ENCODE peak calls at places on chromosomes 7 and 10, in four cellular contexts. B is WTC11, G is K562, W is HepG2. O is an unnamed sample.

GRCh38 chr10:32687116-32687515 is 241.2 kb downstream of the CCDC7 start:
- DNase-seq in B (no peak), G (no peak), W (no peak), O (no peak)

GRCh38 chr7:45573636-45574470 is at the start of gene ADCY1:
- DNase-seq in B (peak; percentile 53), G (peak; percentile 85), W (no peak), O (peak; percentile 78)

GRCh38 chr7:13551503-13551902 is 438.0 kb downstream of the ETV1 start:
- DNase-seq in B (no peak), G (no peak), W (no peak), O (no peak)

GRCh38 chr10:51462076-51462779 is 237.2 kb downstream of the CSTF2T start:
- DNase-seq in B (no peak), G (no peak), W (no peak), O (no peak)

GRCh38 chr7:151645311-151645710 is 125.6 kb upstream of the RHEB start:
- DNase-seq in B (no peak), G (no peak), W (no peak), O (no peak)

GRCh38 chr7:107528461-107528860 is 35.3 kb downstream of the COG5 start:
- DNase-seq in B (no peak), G (no peak), W (peak; percentile 20), O (no peak)

GRCh38 chr7:3134715-3135114 is 91.0 kb upstream of the CARD11 start:
- DNase-seq in B (no peak), G (no peak), W (no peak), O (no peak)

GRCh38 chr7:14754631-14755030 is 147.9 kb downstream of the DGKB start:
- DNase-seq in B (no peak), G (no peak), W (no peak), O (no peak)

GRCh38 chr7:84837405-84837804 is 349.5 kb downstream of the SEMA3D start:
- DNase-seq in B (no peak), G (no peak), W (no peak), O (no peak)

GRCh38 chr7:92766461-92767003 is 69.8 kb downstream of the CDK6 start:
- DNase-seq in B (no peak), G (no peak), W (peak; percentile 53), O (no peak)

GRCh38 chr7:83413425-83413824 is 235.5 kb downstream of the SEMA3E start:
- DNase-seq in B (no peak), G (no peak), W (no peak), O (no peak)

GRCh38 chr10:184911-185310 is 49.7 kb downstream of the ZMYND11 start:
- DNase-seq in B (no peak), G (no peak), W (no peak), O (no peak)

GRCh38 chr7:102425639-102426267 is 7.6 kb upstream of the ORAI2 start:
- DNase-seq in B (peak; percentile 38), G (no peak), W (no peak), O (no peak)

GRCh38 chr10:108583827-108584226 is 1339.5 kb downstream of the XPNPEP1 start:
- DNase-seq in B (no peak), G (no peak), W (no peak), O (no peak)

GRCh38 chr7:88361357-88361756 is 54.7 kb upstream of the STEAP4 start:
- DNase-seq in B (no peak), G (no peak), W (no peak), O (no peak)

GRCh38 chr7:24728503-24729364 is 28.5 kb downstream of the GSDME start:
- DNase-seq in B (no peak), G (no peak), W (no peak), O (no peak)

GRCh38 chr7:30453859-30454258 is 24.7 kb downstream of the NOD1 start:
- DNase-seq in B (no peak), G (no peak), W (no peak), O (no peak)

GRCh38 chr7:98555403-98555802 is 61.7 kb upstream of the NPTX2 start:
- DNase-seq in B (no peak), G (no peak), W (no peak), O (no peak)

GRCh38 chr7:13179011-13179574 is 491.7 kb downstream of the ARL4A start:
- DNase-seq in B (no peak), G (no peak), W (peak; percentile 30), O (peak; percentile 4)

GRCh38 chr10:47288916-47289495 is 11.0 kb upstream of the GDF10 start:
- DNase-seq in B (no peak), G (no peak), W (no peak), O (no peak)

GRCh38 chr7:105126436-105126975 is 112.5 kb downstream of the KMT2E start:
- DNase-seq in B (no peak), G (no peak), W (no peak), O (no peak)

GRCh38 chr10:46557319-46558140 is 1.1 kb upstream of the GPRIN2 start:
- DNase-seq in B (peak; percentile 65), G (no peak), W (no peak), O (no peak)

GRCh38 chr7:5694221-5694754 is 87.2 kb downstream of the RNF216 start:
- DNase-seq in B (no peak), G (no peak), W (no peak), O (no peak)

GRCh38 chr7:5695037-5695708 is 86.3 kb downstream of the RNF216 start:
- DNase-seq in B (no peak), G (no peak), W (no peak), O (no peak)

GRCh38 chr7:5692112-5692844 is 89.2 kb downstream of the RNF216 start:
- DNase-seq in B (no peak), G (no peak), W (peak; percentile 71), O (no peak)

GRCh38 chr7:5692845-5693278 is 88.6 kb downstream of the RNF216 start:
- DNase-seq in B (no peak), G (no peak), W (no peak), O (no peak)

DNA sequence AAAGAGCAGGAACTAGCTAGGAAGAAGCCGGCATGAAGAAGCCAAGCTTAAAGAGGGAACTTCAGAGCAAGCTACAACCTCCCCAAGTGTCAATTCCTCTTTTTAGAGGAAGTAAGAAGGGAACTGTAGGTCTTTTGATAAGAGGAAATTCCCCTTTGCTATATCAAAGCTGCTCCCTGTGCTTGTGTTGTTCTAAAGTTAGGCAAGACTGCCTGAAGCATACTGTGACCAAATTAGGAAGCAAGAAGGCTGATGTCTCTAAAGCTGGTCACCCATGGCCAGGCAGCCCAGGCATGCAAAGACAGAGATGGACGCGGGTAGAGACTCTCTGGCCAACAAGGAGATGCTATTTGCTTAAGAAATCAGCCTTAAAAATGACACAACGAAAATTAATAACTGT is 87.9 kb downstream of the RNF216 start:
- DNase-seq in B (no peak), G (no peak), W (peak; percentile 16), O (no peak)
- TF ChIP-seq ELF4 in B (no peak), G (no peak), W (no peak), O (no peak)

GRCh38 chr7:99831595-99831994 is 3.8 kb downstream of the CYP3A43 start:
- DNase-seq in B (no peak), G (no peak), W (peak; percentile 38), O (no peak)

GRCh38 chr7:99828818-99829217 is 1.0 kb downstream of the CYP3A43 start:
- DNase-seq in B (no peak), G (no peak), W (peak; percentile 18), O (no peak)

GRCh38 chr7:99827040-99827778 is 604 bp upstream of the CYP3A43 start:
- DNase-seq in B (no peak), G (no peak), W (peak; percentile 95), O (no peak)

GRCh38 chr7:99833289-99833877 is 5.6 kb downstream of the CYP3A43 start:
- DNase-seq in B (no peak), G (no peak), W (no peak), O (no peak)

GRCh38 chr7:99829520-99830160 is 1.8 kb downstream of the CYP3A43 start:
- DNase-seq in B (no peak), G (no peak), W (peak; percentile 96), O (no peak)
- TF ChIP-seq ELF4 in B (no peak), G (no peak), W (peak; percentile 23), O (no peak)

GRCh38 chr10:68559251-68559650 is 886 bp upstream of the TET1 start:
- DNase-seq in B (no peak), G (no peak), W (no peak), O (no peak)

GRCh38 chr10:68559872-68560200 is 301 bp upstream of the TET1 start:
- DNase-seq in B (no peak), G (no peak), W (no peak), O (no peak)

GRCh38 chr10:68560916-68561691 is 967 bp downstream of the TET1 start:
- DNase-seq in B (peak; percentile 38), G (peak; percentile 82), W (peak; percentile 27), O (peak; percentile 61)

GRCh38 chr10:68561804-68562649 is 1.9 kb downstream of the TET1 start:
- DNase-seq in B (peak; percentile 41), G (peak; percentile 72), W (no peak), O (peak; percentile 30)

DNA sequence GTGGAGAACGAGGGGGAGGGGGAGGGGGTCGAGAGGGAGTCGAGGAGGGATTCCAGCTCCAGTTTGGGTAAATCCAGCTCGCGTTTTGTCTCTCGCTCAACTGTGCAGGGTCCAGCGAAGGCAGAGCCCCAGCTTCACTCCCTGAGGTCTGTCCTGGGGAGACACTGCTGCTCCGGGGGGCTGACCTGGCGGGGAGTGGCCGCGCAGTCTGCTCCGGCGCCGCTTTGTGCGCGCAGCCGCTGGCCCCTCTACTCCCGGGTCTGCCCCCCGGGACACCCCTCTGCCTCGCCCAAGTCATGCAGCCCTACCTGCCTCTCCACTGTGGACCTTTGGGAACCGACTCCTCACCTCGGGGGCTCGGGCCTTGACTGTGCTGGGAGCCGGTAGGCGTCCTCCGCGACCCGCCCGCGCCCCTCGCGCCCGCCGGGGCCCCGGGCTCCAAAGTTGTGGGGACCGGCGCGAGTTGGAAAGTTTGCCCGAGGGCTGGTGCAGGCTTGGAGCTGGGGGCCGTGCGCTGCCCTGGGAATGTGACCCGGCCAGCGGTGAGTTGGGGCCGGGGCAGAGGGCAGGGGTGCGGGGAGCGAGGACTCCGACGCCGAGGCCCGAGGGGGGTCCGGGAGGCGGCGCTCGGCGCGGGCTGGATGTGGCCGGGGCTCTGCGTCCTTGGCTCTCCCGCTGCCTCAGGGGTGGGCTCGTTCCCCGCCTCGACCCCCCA is at the start of gene TET1:
- DNase-seq in B (peak; percentile 90), G (peak; percentile 91), W (peak; percentile 64), O (peak; percentile 74)
- TF ChIP-seq ELF4 in B (no peak), G (no peak), W (peak; percentile 29), O (no peak)

GRCh38 chr7:146112755-146113154 is 3.8 kb upstream of the CNTNAP2 start:
- DNase-seq in B (no peak), G (no peak), W (no peak), O (no peak)

GRCh38 chr7:146119016-146119415 is 2.4 kb downstream of the CNTNAP2 start:
- DNase-seq in B (no peak), G (no peak), W (no peak), O (no peak)

GRCh38 chr7:146115665-146116451 is 743 bp upstream of the CNTNAP2 start:
- DNase-seq in B (peak; percentile 97), G (peak; percentile 84), W (no peak), O (peak; percentile 92)

DNA sequence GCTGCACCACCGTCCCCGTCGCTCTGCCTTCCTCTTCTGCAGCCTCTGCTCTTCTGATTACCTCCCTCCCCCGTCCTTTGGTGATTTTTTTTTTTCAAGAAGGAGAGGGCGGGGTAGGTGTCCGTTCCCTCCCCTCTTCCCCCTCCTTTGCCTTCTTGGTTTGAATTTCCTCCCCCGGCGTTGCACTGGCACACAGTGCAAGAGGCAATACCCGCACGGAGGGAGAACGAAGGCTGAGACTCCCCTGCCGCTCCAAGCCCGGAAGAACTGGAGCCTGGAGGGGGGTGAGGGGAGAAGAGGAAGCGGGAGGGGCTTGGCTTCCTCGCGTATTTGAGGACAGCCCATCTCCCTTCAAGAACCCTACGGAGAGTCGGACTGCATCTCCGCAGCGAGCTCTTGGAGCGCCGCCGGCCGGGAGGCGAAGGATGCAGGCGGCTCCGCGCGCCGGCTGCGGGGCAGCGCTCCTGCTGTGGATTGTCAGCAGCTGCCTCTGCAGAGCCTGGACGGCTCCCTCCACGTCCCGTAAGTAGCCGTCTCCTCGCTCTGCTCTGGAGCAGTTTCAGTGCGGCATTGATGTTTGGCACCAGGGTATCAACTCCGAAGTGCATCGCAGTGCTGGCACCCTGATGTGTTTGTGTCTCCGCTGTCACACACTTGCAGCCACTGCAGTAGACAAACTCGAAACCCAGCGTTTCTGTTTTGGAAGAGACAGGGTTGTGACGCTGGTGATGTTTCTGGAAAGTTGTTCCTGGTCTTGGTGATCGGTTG is at the start of gene CNTNAP2:
- DNase-seq in B (peak; percentile 67), G (no peak), W (no peak), O (peak; percentile 54)
- TF ChIP-seq ELF4 in B (no peak), G (no peak), W (no peak), O (no peak)